ENCODE peak calls at places on chromosome 16, in nine cellular contexts. T is progenitor cell of endocrine pancreas; H is osteocyte; L is fibroblast of pulmonary artery; D is amniotic epithelial cell; Y is GM10248; N is GM13977; P is A172; I is stimulated activated CD4-positive, alpha-beta T cell treated with anti-CD3 and anti-CD28 coated beads, Interleukin-15, amount 100 ng/mL, for 1 hour. F is an unnamed sample.

GRCh38 chr16:86926695-86927094 is 348.3 kb downstream of the FOXL1 start:
- DNase-seq in D (no peak), H (no peak), L (no peak), T (no peak), I (no peak), P (no peak), Y (no peak), N (no peak), F (no peak)

GRCh38 chr16:88923926-88924833 is 52.8 kb downstream of the CBFA2T3 start:
- DNase-seq in H (no peak), N (no peak), T (no peak), P (peak), D (no peak), Y (no peak), L (no peak), I (no peak), F (no peak)

GRCh38 chr16:55569025-55569424 is 2.5 kb downstream of the CAPNS2 start:
- DNase-seq in L (peak), D (peak), H (no peak), Y (no peak), N (no peak), T (no peak), P (no peak), I (no peak), F (no peak)

GRCh38 chr16:80449332-80449731 is 91.5 kb upstream of the DYNLRB2 start:
- DNase-seq in Y (no peak), H (no peak), L (no peak), N (no peak), D (no peak), P (no peak), I (no peak), T (no peak), F (no peak)

GRCh38 chr16:9378876-9379275 is 287.4 kb downstream of the HAPSTR1 start:
- DNase-seq in N (no peak), L (no peak), H (no peak), P (no peak), T (no peak), I (no peak), Y (no peak), D (no peak), F (no peak)

GRCh38 chr16:71771571-71771970 is 37.1 kb downstream of the AP1G1 start:
- DNase-seq in L (no peak), H (no peak), N (no peak), T (no peak), D (no peak), P (peak), Y (no peak), I (no peak), F (no peak)

GRCh38 chr16:69482410-69482951 is 58.1 kb downstream of the CYB5B start:
- DNase-seq in D (no peak), I (no peak), N (no peak), L (peak), H (peak), T (no peak), P (peak), Y (no peak), F (no peak)

GRCh38 chr16:57628008-57628781 is at the start of gene ADGRG1:
- DNase-seq in T (no peak), P (peak), N (peak), L (peak), H (peak), Y (peak), D (peak), I (peak), F (no peak)

GRCh38 chr16:4053663-4054479 is 62.4 kb downstream of the ADCY9 start:
- DNase-seq in L (peak), I (no peak), N (no peak), P (peak), H (no peak), T (no peak), D (peak), Y (no peak), F (no peak)

GRCh38 chr16:80948886-80949502 is 57.7 kb downstream of the CMC2 start:
- DNase-seq in I (peak), H (no peak), T (no peak), N (no peak), L (peak), Y (peak), P (peak), D (peak), F (peak)

GRCh38 chr16:6827272-6827671 is 505.4 kb upstream of the RBFOX1 start:
- DNase-seq in P (no peak), L (no peak), N (no peak), I (no peak), T (no peak), Y (no peak), H (no peak), D (no peak), F (no peak)

F was measured in CD4-positive, CD25-positive, alpha-beta regulatory T cell.